ENCODE peak calls at places on chromosomes 13 and 19, in four cellular contexts. D is endodermal cell, U is fibroblast of lung, I is cardiac fibroblast. V is an unnamed sample.

GRCh38 chr13:20231839-20232555 is at the start of gene GJB6:
- DNase-seq in D (peak; percentile 85), U (no peak), I (no peak), V (no peak)

GRCh38 chr13:67726979-67727378 is 496.8 kb upstream of the PCDH9 start:
- DNase-seq in U (no peak), D (no peak), I (no peak), V (no peak)

GRCh38 chr13:25727776-25728175 is 324.0 kb downstream of the SHISA2 start:
- DNase-seq in D (no peak), I (no peak), U (no peak), V (no peak)

GRCh38 chr13:95833713-95834112 is 156.8 kb downstream of the DNAJC3 start:
- DNase-seq in I (peak; percentile 35), U (peak; percentile 29), D (no peak), V (peak; percentile 46)

GRCh38 chr13:113155982-113156655 is 2.3 kb upstream of the PROZ start:
- DNase-seq in U (no peak), D (no peak), I (no peak), V (peak; percentile 18)

GRCh38 chr19:50036905-50037304 is 11.1 kb downstream of the ZNF473 start:
- DNase-seq in U (no peak), I (no peak), D (no peak), V (no peak)

GRCh38 chr19:16014923-16015804 is 61.1 kb upstream of the TPM4 start:
- DNase-seq in U (no peak), D (no peak), I (no peak), V (no peak)

GRCh38 chr13:48431431-48431830 is 18.5 kb upstream of the LPAR6 start:
- DNase-seq in D (no peak), U (peak; percentile 79), I (no peak), V (no peak)

GRCh38 chr19:33736158-33736557 is 60.5 kb upstream of the KCTD15 start:
- DNase-seq in I (no peak), D (no peak), U (no peak), V (no peak)

GRCh38 chr19:28878862-28879566 is 333.9 kb downstream of the UQCRFS1 start:
- DNase-seq in D (peak; percentile 81), I (peak; percentile 83), U (peak; percentile 38), V (peak; percentile 75)

GRCh38 chr13:33258437-33259193 is 26.9 kb downstream of the STARD13 start:
- DNase-seq in I (peak; percentile 74), U (peak; percentile 59), D (no peak), V (peak; percentile 74)

GRCh38 chr13:31967155-31967554 is 64.4 kb upstream of the FRY start:
- DNase-seq in I (no peak), U (no peak), D (no peak), V (no peak)
- TF ChIP-seq CTCF in I (peak; percentile 19), U (no peak), D (peak; percentile 69), V (peak; percentile 26)

GRCh38 chr19:30355586-30355985 is 16.6 kb upstream of the ZNF536 start:
- DNase-seq in I (no peak), U (no peak), D (no peak), V (no peak)
- H3K4me3 ChIP-seq in I (no peak overlapping the region), U (no peak overlapping the region), D (no peak overlapping the region), V (no peak overlapping the region)

DNA sequence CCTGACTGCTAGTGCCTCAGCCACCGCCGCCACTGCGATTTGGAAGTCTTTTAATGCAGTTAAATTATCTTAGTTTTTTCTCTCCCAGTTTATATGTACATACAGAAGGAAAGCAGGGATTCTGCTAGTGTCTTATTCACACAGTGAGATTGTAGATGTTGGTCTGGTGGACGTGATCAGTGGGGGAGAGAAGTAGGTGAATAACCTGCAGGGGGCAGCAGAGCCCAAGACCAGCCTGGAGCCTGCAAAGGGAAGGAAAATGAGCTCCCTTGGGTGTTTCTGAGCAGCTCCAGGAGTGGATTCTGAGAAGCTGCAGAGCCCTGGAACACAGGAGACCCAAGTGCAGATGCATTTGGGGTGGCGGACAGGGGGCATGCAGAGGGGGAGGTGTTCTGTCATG is 26.3 kb downstream of the ZNF844 start:
- DNase-seq in I (peak; percentile 73), U (peak; percentile 25), D (peak; percentile 84), V (peak; percentile 66)
- TF ChIP-seq CTCF in I (peak; percentile 64), U (peak; percentile 57), D (peak; percentile 79), V (peak; percentile 63)

GRCh38 chr19:12485571-12485970 is 955 bp upstream of the ZNF709 start:
- DNase-seq in U (no peak), I (no peak), D (peak; percentile 40), V (no peak)
- H3K4me3 ChIP-seq in U (no peak overlapping the region), I (no peak overlapping the region), D (peak overlapping the region; percentile 95), V (no peak overlapping the region)

DNA sequence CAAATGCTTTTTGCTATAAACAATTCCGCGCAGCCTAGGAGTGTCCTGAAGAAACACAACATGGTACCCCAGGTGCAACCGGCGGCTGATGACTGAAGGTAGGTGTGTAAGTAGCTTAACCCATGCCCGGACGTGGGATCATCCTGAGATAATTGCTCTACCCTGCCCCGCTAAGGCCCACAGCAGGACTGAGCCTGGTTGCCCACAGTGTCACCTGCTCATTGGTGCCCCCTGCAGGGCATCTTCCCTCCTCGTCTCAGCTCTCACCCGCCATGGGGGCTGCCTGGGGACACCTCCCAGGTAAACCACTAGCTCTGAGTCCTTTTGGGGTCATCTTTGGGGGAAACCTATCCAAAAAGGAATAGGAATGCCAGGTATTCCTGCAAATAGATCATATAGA is 22.3 kb downstream of the TMEM161A start:
- DNase-seq in U (no peak), I (peak; percentile 13), D (peak; percentile 90), V (peak; percentile 25)
- TF ChIP-seq CTCF in U (peak; percentile 41), I (peak; percentile 66), D (peak; percentile 86), V (peak; percentile 57)

DNA sequence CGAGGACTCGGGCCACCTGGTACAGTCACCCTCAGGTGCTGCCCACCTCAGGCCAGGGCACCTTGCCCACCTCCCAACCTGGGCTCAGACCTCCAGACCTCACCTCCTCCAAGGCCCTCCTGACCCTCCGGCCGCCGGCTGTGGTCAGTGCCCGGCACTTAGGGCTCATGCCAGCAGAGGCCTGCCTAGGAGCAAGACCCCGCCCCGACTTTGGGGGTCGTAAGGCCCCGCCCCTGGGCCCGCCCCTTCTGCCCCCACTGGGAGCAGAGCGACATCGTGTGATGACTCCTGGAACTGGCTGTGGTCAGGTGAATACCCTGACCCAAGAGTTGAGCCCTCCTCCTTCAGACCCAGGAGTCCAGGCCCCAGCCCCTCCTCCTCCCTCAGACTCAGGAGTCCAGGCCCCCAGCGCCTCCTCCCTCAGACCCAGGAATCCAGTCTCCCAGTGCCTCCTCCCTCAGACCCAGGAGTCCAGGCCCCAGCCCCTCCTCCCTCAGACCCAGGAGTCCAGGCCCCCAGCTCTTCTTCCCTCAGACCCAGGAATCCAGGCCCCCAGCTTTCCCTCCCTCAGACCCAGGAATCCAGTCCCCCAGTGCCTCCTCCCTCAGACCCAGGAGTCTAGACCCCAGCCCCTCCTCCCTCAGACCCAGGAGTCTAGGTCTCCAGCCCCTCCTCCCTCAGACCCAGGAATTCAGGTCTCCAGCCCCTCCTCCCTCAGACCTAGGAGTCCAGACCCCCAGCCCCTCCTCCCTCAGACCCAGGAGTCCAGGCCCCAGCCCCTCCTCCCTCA is at the start of gene SBK2:
- DNase-seq in I (no peak), U (no peak), D (peak; percentile 96), V (no peak)
- H3K4me3 ChIP-seq in I (no peak within 1 kb of the TSS), U (no peak within 1 kb of the TSS), D (no peak within 1 kb of the TSS), V (no peak within 1 kb of the TSS)

DNA sequence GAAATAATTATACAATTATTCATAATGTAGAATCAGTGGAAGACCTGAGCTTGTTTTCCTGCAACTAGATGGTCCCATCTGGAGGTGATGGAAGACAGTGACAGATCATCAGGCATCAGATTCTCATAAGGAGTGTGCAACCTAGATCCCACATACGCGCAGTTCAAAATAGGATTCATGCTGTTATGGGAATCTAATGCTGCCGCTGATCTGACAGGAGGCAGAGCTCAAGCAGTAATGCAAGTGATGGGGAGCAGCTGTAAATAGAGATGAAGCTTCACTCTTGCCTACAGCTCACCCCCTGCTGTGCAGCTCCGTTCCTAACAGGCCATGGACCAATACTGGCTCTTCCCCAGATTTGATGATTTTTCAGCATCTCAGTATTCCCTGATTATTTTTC is 208.4 kb upstream of the RXFP2 start:
- DNase-seq in U (no peak), I (no peak), D (no peak), V (no peak)
- TF ChIP-seq CTCF in U (no peak), I (no peak), D (no peak), V (no peak)

DNA sequence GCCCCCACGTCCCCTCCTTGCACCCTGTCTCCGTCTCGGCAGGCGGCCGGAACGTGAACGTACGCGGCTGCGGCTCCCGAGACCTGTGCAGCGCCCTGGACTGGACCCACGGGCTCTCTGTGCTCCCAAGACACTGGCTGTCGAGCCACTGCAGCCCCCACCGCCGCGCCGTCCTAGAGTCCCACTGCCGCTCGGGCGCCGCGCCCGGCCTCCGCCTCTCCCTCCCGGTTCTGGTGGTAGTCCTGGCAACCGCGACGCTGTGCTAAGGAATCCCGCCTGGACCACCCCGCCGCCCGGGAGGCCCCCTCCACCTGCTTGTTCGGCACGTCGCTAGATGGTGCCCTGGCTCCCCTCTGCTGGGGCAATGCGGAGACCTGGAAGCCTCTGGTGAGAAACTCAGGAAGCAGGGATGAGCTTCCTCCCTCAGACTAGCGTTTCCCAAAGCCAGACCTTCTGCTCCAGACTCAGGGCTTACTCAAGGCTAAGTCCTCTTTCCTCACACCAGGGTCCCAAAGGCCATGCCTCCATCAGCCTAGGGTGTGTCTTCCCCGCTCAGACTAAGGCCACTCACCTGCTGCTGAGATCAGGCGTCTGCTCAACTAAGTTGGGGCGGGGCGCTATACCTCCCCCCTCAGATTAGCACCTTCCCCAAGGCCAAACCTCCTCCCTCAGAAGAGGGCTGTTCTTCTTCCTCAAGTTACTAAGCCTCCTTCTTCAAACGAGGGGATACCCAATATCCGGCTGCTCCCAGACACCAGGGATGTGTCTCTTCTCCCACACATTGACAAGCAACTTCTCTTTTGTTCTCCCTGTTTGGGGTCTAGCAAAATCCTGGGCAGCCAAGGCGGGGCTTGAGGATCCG is 16.1 kb upstream of the IRGC start:
- DNase-seq in U (peak; percentile 52), D (peak; percentile 91), I (peak; percentile 42), V (peak; percentile 40)
- H3K4me3 ChIP-seq in U (peak overlapping the region; percentile 21), D (no peak overlapping the region), I (peak overlapping the region; percentile 30), V (no peak overlapping the region)

GRCh38 chr19:4375164-4375619 is 25.2 kb downstream of the SH3GL1 start:
- DNase-seq in D (peak; percentile 91), I (no peak), U (no peak), V (no peak)

GRCh38 chr19:4376991-4377781 is 23.2 kb downstream of the SH3GL1 start:
- DNase-seq in U (peak; percentile 40), I (no peak), D (no peak), V (peak; percentile 57)

GRCh38 chr19:4374451-4375163 is 25.7 kb downstream of the SH3GL1 start:
- DNase-seq in I (peak; percentile 88), U (peak; percentile 86), D (peak; percentile 76), V (peak; percentile 96)

GRCh38 chr19:4376245-4376990 is 23.9 kb downstream of the SH3GL1 start:
- DNase-seq in U (no peak), D (peak; percentile 75), I (no peak), V (no peak)

GRCh38 chr19:4375620-4376228 is 24.6 kb downstream of the SH3GL1 start:
- DNase-seq in D (peak; percentile 79), U (peak; percentile 76), I (peak; percentile 85), V (peak; percentile 84)
- TF ChIP-seq CTCF in D (peak; percentile 70), U (peak; percentile 35), I (peak; percentile 45), V (peak; percentile 55)